ENCODE peak calls at places on chromosomes 5 and 9, in eight cellular contexts. I is RWPE1, P is astrocyte of the cerebellum, E is suprapubic skin, Z is foreskin fibroblast, U is AG04450, G is GM06990, N is stomach. Q is an unnamed sample.

GRCh38 chr5:112154940-112155686 is 264.0 kb downstream of the EPB41L4A start:
- DNase-seq in U (no peak), G (no peak), Z (peak), P (no peak), N (no peak), E (no peak), I (no peak), Q (no peak)

GRCh38 chr5:108415726-108416125 is 33.8 kb upstream of the FBXL17 start:
- DNase-seq in E (no peak), Z (no peak), U (no peak), P (no peak), G (no peak), I (no peak), N (no peak), Q (no peak)

GRCh38 chr5:160970605-160971191 is 118.7 kb upstream of the ATP10B start:
- DNase-seq in U (no peak), Z (no peak), I (no peak), N (no peak), E (no peak), G (no peak), P (no peak), Q (no peak)

GRCh38 chr5:79935992-79936643 is 54.9 kb downstream of the MTX3 start:
- DNase-seq in G (no peak), Z (peak), P (no peak), U (no peak), N (no peak), E (no peak), I (no peak), Q (no peak)

GRCh38 chr5:172110921-172111873 is 76.8 kb downstream of the STK10 start:
- DNase-seq in Z (peak), E (no peak), I (peak), P (no peak), U (no peak), G (peak), N (peak), Q (peak)

GRCh38 chr9:33813712-33814641 is 3.0 kb upstream of the UBE2R2 start:
- DNase-seq in I (peak), P (no peak), U (no peak), N (no peak), G (peak), Z (peak), E (no peak), Q (no peak)

GRCh38 chr9:21056931-21057330 is 20.8 kb downstream of the IFNB1 start:
- DNase-seq in U (no peak), I (no peak), N (no peak), P (peak), Z (peak), G (no peak), E (no peak), Q (no peak)

GRCh38 chr5:179792612-179793469 is 945 bp upstream of the LTC4S start:
- DNase-seq in G (no peak), N (no peak), U (no peak), Z (no peak), E (no peak), I (no peak), P (no peak), Q (no peak)

GRCh38 chr5:62284946-62285891 is 20.8 kb upstream of the KIF2A start:
- DNase-seq in P (no peak), E (no peak), I (no peak), U (no peak), N (no peak), G (peak), Z (no peak), Q (no peak)

GRCh38 chr5:142063878-142064331 is 44.7 kb upstream of the NDFIP1 start:
- DNase-seq in U (peak), E (peak), N (peak), G (no peak), I (no peak), Z (peak), P (peak), Q (no peak)

GRCh38 chr5:18299166-18299565 is 664.9 kb downstream of the TAF11L14 start:
- DNase-seq in E (no peak), P (no peak), G (no peak), N (no peak), I (no peak), U (no peak), Z (no peak), Q (no peak)

GRCh38 chr9:138017200-138017599 is 139.6 kb downstream of the CACNA1B start:
- DNase-seq in Z (no peak), N (no peak), U (no peak), E (no peak), I (no peak), G (no peak), P (no peak), Q (no peak)

GRCh38 chr5:179244051-179244450 is 101.2 kb downstream of the ADAMTS2 start:
- DNase-seq in G (no peak), I (no peak), N (no peak), Z (peak), P (no peak), U (no peak), E (peak), Q (no peak)

GRCh38 chr5:171757853-171758535 is 27.6 kb upstream of the SMIM23 start:
- DNase-seq in E (no peak), N (no peak), P (peak), G (no peak), I (peak), Z (peak), U (peak), Q (no peak)

GRCh38 chr5:77180167-77181081 is 30.1 kb upstream of the PDE8B start:
- DNase-seq in I (no peak), E (no peak), Z (peak), N (peak), U (no peak), P (no peak), G (no peak), Q (no peak)

GRCh38 chr5:14399054-14399657 is 182.4 kb upstream of the OTULINL start:
- DNase-seq in U (no peak), I (peak), Z (peak), G (no peak), E (no peak), N (no peak), P (peak), Q (no peak)

GRCh38 chr5:179866241-179867078 is 7.8 kb upstream of the MRNIP start:
- DNase-seq in Z (peak), P (no peak), G (no peak), I (no peak), E (no peak), N (no peak), U (no peak), Q (no peak)

GRCh38 chr9:125227761-125228160 is 13.4 kb downstream of the HSPA5 start:
- DNase-seq in P (no peak), E (no peak), N (no peak), I (no peak), U (no peak), Z (no peak), G (no peak), Q (no peak)

GRCh38 chr9:136114606-136115005 is 4.1 kb downstream of the TMEM250 start:
- DNase-seq in N (no peak), P (no peak), U (no peak), I (no peak), G (no peak), E (no peak), Z (no peak), Q (no peak)

GRCh38 chr9:75190762-75191161 is 102.4 kb downstream of the OSTF1 start:
- DNase-seq in G (no peak), E (no peak), N (no peak), P (no peak), U (no peak), Z (peak), I (no peak), Q (no peak)

GRCh38 chr9:84966876-84967830 is 297.6 kb downstream of the NTRK2 start:
- DNase-seq in P (no peak), I (no peak), G (peak), Z (peak), E (no peak), U (no peak), N (no peak), Q (no peak)

GRCh38 chr9:137029058-137029922 is 1.3 kb upstream of the ABCA2 start:
- DNase-seq in U (no peak), E (peak), I (peak), G (peak), Z (peak), N (peak), P (no peak), Q (peak)

GRCh38 chr9:3520564-3520963 is 5.2 kb downstream of the RFX3 start:
- DNase-seq in N (no peak), E (no peak), Z (no peak), P (no peak), U (no peak), G (no peak), I (no peak), Q (no peak)

GRCh38 chr9:34513567-34514214 is 9.1 kb downstream of the ENHO start:
- DNase-seq in N (peak), Z (no peak), I (no peak), U (no peak), P (no peak), E (peak), G (no peak), Q (no peak)

GRCh38 chr5:73596705-73597328 is 29.2 kb upstream of the ARHGEF28 start:
- DNase-seq in N (no peak), U (no peak), Z (peak), I (peak), E (no peak), G (no peak), P (no peak), Q (no peak)
- TF ChIP-seq CTCF in N (no peak), U (peak), Z (peak), I (peak), E (peak), G (peak), P (peak), Q (peak)

GRCh38 chr5:163489055-163489744 is 16.2 kb upstream of the MAT2B start:
- DNase-seq in G (no peak), U (no peak), N (no peak), Z (peak), I (no peak), P (no peak), E (no peak), Q (no peak)
- TF ChIP-seq CTCF in G (peak), U (peak), N (no peak), Z (peak), I (no peak), P (peak), E (no peak), Q (no peak)

GRCh38 chr5:118834710-118835109 is 153.6 kb downstream of the DTWD2 start:
- DNase-seq in P (no peak), I (no peak), Z (no peak), E (no peak), N (no peak), G (no peak), U (no peak), Q (no peak)

DNA sequence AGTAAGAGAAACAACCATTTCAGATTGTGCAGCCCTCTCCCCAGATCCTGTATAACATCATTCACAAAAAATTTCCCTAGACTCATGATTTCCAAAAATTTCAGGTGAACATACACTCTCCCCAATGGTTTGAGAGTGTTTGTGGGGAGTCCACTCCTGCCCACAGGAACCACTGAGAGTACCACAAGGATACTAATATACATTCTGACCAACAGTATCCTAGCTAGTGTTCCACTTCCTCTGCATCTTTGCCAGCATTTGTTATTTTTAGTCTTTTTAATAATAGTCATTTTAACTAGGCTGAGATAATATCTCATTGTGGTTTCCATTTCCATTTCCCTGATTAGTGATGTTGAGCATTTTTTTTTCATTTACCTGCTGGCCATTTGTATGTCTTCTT is 155.4 kb downstream of the DTWD2 start:
- DNase-seq in E (no peak), N (no peak), G (no peak), U (no peak), P (no peak), Z (no peak), I (no peak), Q (no peak)
- TF ChIP-seq CTCF in E (no peak), N (no peak), G (no peak), U (no peak), P (no peak), Z (no peak), I (no peak), Q (no peak)

GRCh38 chr9:89814340-89815040 is 209.7 kb downstream of the GADD45G start:
- DNase-seq in P (no peak), G (no peak), I (no peak), N (no peak), Z (no peak), E (no peak), U (no peak), Q (no peak)

GRCh38 chr9:89815061-89815902 is 210.5 kb downstream of the GADD45G start:
- DNase-seq in N (no peak), E (no peak), P (no peak), Z (no peak), G (no peak), U (no peak), I (no peak), Q (no peak)

GRCh38 chr9:89817186-89817960 is 212.6 kb downstream of the GADD45G start:
- DNase-seq in P (no peak), U (no peak), I (no peak), Z (no peak), N (no peak), E (no peak), G (no peak), Q (no peak)

GRCh38 chr9:89813482-89813881 is 208.7 kb downstream of the GADD45G start:
- DNase-seq in E (no peak), Z (no peak), U (no peak), P (no peak), G (no peak), I (no peak), N (no peak), Q (no peak)

DNA sequence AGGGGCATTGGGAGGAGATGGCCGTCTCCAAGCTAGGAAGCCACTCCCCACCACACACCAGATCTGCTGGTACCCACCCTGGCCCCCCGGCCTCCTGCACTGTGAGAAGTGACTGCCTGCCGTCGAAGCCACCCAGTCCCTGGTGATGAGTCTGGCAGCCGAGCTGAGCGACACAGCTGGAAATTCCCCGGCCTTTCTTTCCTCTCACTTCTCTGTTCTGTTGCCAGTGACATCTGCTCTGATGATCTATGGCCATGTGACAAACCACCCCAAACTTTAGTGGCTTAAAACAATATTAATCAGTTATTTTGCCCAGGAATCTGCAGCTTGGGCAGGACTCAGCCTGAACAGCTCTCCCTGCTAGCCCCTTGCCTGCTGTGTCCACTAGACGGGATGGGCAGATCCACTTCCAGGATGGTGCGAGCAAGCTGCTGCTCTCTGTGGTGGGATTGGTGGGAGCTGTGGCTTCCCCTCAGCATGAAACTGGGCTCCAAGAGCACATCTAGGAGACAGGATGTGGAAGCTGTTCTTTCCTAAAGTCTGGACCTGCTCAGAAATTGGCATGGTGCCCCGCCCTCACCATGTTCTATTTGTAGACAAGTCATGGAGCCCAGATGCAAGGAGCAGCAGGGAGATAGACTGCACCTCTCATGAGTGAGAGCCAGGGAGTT is 211.2 kb downstream of the GADD45G start:
- DNase-seq in I (no peak), P (no peak), N (no peak), Z (no peak), U (no peak), E (no peak), G (peak), Q (no peak)
- TF ChIP-seq CTCF in I (no peak), P (no peak), N (no peak), Z (no peak), U (no peak), E (no peak), G (no peak), Q (no peak)

GRCh38 chr9:134839441-134840125 is 41.0 kb upstream of the FCN2 start:
- DNase-seq in N (no peak), U (no peak), Z (no peak), P (no peak), G (no peak), I (no peak), E (no peak), Q (no peak)
- TF ChIP-seq CTCF in N (no peak), U (peak), Z (no peak), P (peak), G (peak), I (no peak), E (no peak), Q (no peak)

GRCh38 chr9:114285166-114285867 is 37.6 kb upstream of the ORM1 start:
- DNase-seq in I (peak), E (peak), U (peak), Z (peak), N (no peak), G (no peak), P (peak), Q (no peak)
- TF ChIP-seq CTCF in I (no peak), E (no peak), U (peak), Z (peak), N (no peak), G (no peak), P (peak), Q (no peak)

DNA sequence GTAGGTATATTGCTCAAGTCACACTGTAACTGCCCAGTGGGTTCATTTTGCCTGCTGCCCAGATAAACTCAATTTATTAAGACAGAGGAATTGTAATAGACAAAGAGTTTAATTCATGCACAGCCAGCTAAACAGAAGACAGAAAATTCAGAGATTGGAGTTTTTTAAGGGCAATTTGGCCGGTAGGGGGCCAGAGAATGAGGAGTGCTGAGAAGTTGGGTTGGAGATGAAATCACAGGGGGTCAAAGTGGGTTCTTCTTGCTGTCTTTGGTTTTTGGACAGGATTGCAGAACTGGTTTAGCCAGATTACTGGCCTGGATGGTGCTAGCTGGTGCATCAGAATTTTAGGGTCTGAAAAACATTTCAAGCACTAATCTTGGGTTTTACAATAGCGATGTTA is 20.7 kb upstream of the IL33 start:
- DNase-seq in E (no peak), Z (no peak), U (no peak), P (no peak), G (no peak), N (no peak), I (no peak), Q (no peak)
- TF ChIP-seq CTCF in E (no peak), Z (peak), U (peak), P (peak), G (peak), N (no peak), I (no peak), Q (no peak)